ENCODE peak calls at places on chromosomes 4 and X, in eight cellular contexts. B, P, S, M, J, V, I and R are unnamed samples.
A peak's percentile ranks its signal among the peaks of the same experiment; 100 is the strongest.

GRCh38 chr4:103008875-103009729 is 10.4 kb downstream of the SLC9B1 start:
- DNase-seq in B (peak; percentile 80), P (peak; percentile 69), S (peak; percentile 86), M (peak; percentile 78), J (no peak), V (peak; percentile 12), I (no peak), R (peak; percentile 79)

GRCh38 chrX:120604359-120604782 is 470 bp downstream of the MCTS1 start:
- DNase-seq in B (peak; percentile 33), P (peak; percentile 64), S (peak; percentile 66), M (peak; percentile 75), J (peak; percentile 46), V (peak; percentile 12), I (no peak), R (peak; percentile 65)

GRCh38 chr4:109548655-109549054 is 11.4 kb upstream of the MCUB start:
- DNase-seq in B (peak; percentile 92), P (peak; percentile 90), S (peak; percentile 93), M (no peak), J (peak; percentile 62), V (no peak), I (no peak), R (peak; percentile 8)

GRCh38 chr4:6526171-6526570 is 48.8 kb upstream of the MAN2B2 start:
- DNase-seq in B (no peak), P (no peak), S (no peak), M (no peak), J (no peak), V (no peak), I (no peak), R (no peak)

GRCh38 chr4:70855464-70855863 is 15.8 kb upstream of the GRSF1 start:
- DNase-seq in B (no peak), P (no peak), S (no peak), M (no peak), J (no peak), V (no peak), I (no peak), R (no peak)

GRCh38 chr4:102580463-102580842 is 79.3 kb downstream of the NFKB1 start:
- DNase-seq in B (no peak), P (no peak), S (no peak), M (peak; percentile 40), J (no peak), V (no peak), I (no peak), R (peak; percentile 42)

GRCh38 chr4:40710484-40711269 is 39.1 kb upstream of the NSUN7 start:
- DNase-seq in B (peak; percentile 37), P (no peak), S (peak; percentile 21), M (no peak), J (no peak), V (no peak), I (no peak), R (no peak)

GRCh38 chrX:9340619-9341304 is 124.1 kb upstream of the TBL1X start:
- DNase-seq in B (peak; percentile 43), P (peak; percentile 17), S (peak; percentile 65), M (peak; percentile 74), J (peak; percentile 36), V (peak; percentile 43), I (no peak), R (peak; percentile 55)

GRCh38 chr4:85370400-85371032 is 104.4 kb upstream of the ARHGAP24 start:
- DNase-seq in B (peak; percentile 18), P (peak; percentile 51), S (peak; percentile 67), M (peak; percentile 16), J (peak; percentile 9), V (no peak), I (no peak), R (peak; percentile 63)

GRCh38 chr4:40524642-40525041 is 105.0 kb downstream of the RBM47 start:
- DNase-seq in B (peak; percentile 61), P (no peak), S (peak; percentile 46), M (no peak), J (no peak), V (no peak), I (no peak), R (no peak)

GRCh38 chr4:112175840-112176239 is 30.6 kb downstream of the FAM241A start:
- DNase-seq in B (no peak), P (no peak), S (no peak), M (no peak), J (no peak), V (no peak), I (no peak), R (no peak)

GRCh38 chr4:6416518-6417286 is 55.7 kb downstream of the PPP2R2C start:
- DNase-seq in B (no peak), P (no peak), S (no peak), M (no peak), J (no peak), V (no peak), I (no peak), R (no peak)

GRCh38 chr4:10032625-10033024 is 11.3 kb upstream of the SLC2A9 start:
- DNase-seq in B (peak; percentile 75), P (peak; percentile 68), S (peak; percentile 93), M (no peak), J (no peak), V (no peak), I (no peak), R (peak; percentile 35)

GRCh38 chr4:148154769-148155168 is 287.4 kb downstream of the NR3C2 start:
- DNase-seq in B (no peak), P (no peak), S (no peak), M (no peak), J (no peak), V (no peak), I (no peak), R (no peak)

GRCh38 chr4:89299153-89299789 is 8.3 kb downstream of the GPRIN3 start:
- DNase-seq in B (no peak), P (no peak), S (no peak), M (peak; percentile 72), J (no peak), V (no peak), I (no peak), R (no peak)

GRCh38 chr4:4985844-4986243 is 33.4 kb downstream of the CYTL1 start:
- DNase-seq in B (no peak), P (peak; percentile 25), S (no peak), M (no peak), J (no peak), V (no peak), I (no peak), R (no peak)